ENCODE peak calls at places on chromosomes 4 and X, in six cellular contexts. R is CD4-positive, alpha-beta T cell; H is stomach; J is right atrium auricular region; K is esophagus squamous epithelium; D is B cell. I is an unnamed sample.

GRCh38 chrX:23742174-23742692 is 843 bp downstream of the ACOT9 start:
- DNase-seq in R (no peak), H (peak), J (peak), K (no peak), D (peak), I (peak)

GRCh38 chr4:1169691-1170096 is 2.7 kb downstream of the SPON2 start:
- DNase-seq in R (no peak), H (no peak), J (no peak), K (no peak), D (no peak), I (no peak)

GRCh38 chrX:73289039-73289438 is 74.4 kb upstream of the NAP1L2 start:
- DNase-seq in R (no peak), H (no peak), J (no peak), K (no peak), D (no peak), I (no peak)

GRCh38 chr4:10031663-10032590 is 10.6 kb upstream of the SLC2A9 start:
- DNase-seq in R (no peak), H (no peak), J (no peak), K (no peak), D (no peak), I (no peak)

GRCh38 chr4:60611762-60612496 is 588.2 kb upstream of the ADGRL3 start:
- DNase-seq in R (no peak), H (no peak), J (no peak), K (no peak), D (no peak), I (no peak)

GRCh38 chrX:24391362-24391761 is 30.9 kb downstream of the SUPT20HL1 start:
- DNase-seq in R (no peak), H (no peak), J (no peak), K (no peak), D (no peak), I (no peak)

GRCh38 chrX:111608724-111609123 is 72.2 kb upstream of the ALG13 start:
- DNase-seq in R (no peak), H (no peak), J (no peak), K (no peak), D (no peak), I (no peak)

GRCh38 chrX:54248309-54248708 is 65.3 kb upstream of the FAM120C start:
- DNase-seq in R (no peak), H (no peak), J (no peak), K (no peak), D (peak), I (peak)

DNA sequence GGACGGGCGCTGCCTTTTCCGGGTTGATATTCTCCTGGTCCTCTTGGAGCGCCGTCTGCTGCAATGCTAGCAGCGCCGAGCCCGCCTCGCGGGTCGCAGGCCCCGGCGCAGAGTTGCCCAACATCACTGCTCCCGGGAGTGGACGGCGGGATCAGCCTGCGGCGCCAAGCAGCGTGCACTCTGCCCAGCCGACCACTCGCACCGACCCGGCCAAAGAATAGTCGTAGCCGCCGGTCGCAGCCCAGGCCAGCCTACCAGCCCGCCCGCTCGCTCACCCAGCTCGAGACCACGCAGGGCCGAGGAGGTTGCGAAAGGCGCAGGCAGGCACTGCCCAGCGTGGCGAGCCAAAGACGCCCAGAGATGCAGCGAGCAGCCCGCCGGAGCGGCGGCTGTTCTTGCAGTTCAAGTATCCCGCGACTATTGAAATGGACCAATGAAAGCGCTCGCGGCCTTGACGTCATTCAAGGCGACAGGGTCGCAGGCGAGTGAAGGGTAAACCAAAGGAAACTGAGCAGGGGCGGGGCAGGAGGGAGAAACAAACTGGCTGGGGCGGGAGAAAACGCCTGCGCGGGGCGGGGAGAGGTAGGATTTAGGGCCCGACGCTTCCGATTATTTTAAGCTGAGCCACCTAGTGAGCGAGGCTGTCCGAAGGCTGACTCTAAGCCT is at the start of gene CCNA2:
- DNase-seq in R (peak), H (peak), J (peak), K (peak), D (peak), I (peak)
- TF ChIP-seq CTCF in R (no peak), H (no peak), J (no peak), K (no peak), D (no peak), I (no peak)

GRCh38 chr4:154640999-154641398 is 28.5 kb upstream of the FGG start:
- DNase-seq in R (no peak), H (no peak), J (no peak), K (no peak), D (no peak), I (no peak)

GRCh38 chr4:154643493-154643892 is 31.0 kb upstream of the FGG start:
- DNase-seq in R (no peak), H (no peak), J (no peak), K (no peak), D (no peak), I (no peak)

DNA sequence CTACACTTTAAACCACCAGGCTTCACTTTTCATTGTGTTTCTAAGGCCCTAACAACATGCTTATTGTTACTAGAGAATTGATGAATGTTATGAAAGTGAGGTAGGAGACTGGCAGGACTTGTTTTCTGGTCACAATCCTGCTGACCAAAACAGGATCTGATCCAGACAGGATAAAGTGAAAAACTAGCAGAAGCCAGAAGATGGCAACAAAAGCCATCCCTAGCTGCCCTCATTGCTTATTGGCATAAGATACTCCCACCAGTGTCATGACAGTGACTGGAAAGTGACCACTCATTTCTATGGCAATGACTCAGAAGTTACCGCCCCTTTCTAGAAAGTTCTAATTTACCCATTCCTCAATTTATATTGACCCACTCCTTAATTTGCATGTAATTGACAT is 29.9 kb upstream of the FGG start:
- DNase-seq in R (no peak), H (no peak), J (no peak), K (no peak), D (no peak), I (no peak)
- TF ChIP-seq CTCF in R (no peak), H (no peak), J (no peak), K (no peak), D (no peak), I (no peak)

DNA sequence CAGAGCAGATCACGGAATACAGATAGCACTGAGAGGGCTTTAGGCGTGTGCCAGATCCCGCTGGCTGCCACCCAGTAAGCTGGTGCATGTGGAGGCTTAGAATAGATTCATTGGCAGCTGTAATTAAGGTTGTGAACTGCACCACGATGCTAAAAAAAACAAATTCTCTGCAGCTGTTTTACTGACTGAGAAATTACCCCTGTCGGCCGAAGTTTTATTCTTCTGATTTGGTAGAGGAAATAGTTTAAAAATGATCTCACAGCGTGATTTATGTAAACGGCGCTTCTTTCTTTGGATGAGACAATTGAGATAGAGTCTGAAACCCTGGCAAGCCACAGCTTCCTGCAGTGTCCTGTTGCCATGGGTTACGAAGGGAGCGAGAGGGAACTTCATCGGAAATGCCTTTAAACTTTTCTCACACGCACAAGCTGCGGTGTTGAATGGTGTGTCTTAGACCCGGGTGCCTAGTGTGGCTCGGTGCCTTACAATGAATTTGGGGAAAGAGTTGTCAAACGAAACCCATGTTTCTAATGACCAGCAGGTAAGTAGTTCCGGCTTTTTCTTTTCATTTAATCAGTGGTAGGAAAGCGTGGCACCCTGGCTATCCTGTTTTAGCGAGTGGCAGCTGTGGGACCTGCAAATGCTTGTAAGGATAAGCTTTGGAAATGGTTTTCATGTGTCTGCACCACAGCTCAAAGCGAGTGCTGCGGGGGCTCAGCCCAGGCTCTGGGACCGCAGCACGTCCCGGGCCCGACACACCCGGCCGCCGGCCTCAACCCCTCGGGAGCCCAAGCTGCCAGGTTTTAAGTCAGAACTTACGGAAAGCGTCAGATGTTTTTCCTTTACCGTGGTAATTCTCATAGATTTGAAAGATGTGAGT is 71.7 kb upstream of the HGFAC start:
- DNase-seq in R (no peak), H (no peak), J (peak), K (no peak), D (no peak), I (no peak)
- TF ChIP-seq CTCF in R (no peak), H (no peak), J (no peak), K (no peak), D (no peak), I (no peak)

DNA sequence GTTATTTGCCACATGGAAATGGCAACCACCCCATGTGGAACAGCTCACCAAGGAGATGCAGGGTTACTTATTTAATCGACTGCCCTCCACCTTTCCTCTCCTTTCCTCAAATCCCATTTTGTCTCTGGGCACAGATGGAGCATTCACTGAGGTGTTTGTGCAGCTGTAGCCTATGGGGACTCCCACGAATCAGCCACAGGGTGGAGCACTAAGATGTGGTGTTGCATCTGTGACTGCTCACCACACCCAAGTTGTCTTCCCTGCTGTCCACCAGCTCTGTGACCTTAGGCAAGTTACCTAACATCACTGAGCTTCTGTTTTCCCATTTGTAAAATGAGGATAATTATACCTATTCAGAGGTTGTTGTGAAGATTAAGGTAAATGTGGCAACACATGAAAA is 252.4 kb upstream of the CPEB2 start:
- DNase-seq in R (no peak), H (peak), J (no peak), K (no peak), D (no peak), I (peak)
- TF ChIP-seq CTCF in R (peak), H (peak), J (peak), K (peak), D (no peak), I (peak)

DNA sequence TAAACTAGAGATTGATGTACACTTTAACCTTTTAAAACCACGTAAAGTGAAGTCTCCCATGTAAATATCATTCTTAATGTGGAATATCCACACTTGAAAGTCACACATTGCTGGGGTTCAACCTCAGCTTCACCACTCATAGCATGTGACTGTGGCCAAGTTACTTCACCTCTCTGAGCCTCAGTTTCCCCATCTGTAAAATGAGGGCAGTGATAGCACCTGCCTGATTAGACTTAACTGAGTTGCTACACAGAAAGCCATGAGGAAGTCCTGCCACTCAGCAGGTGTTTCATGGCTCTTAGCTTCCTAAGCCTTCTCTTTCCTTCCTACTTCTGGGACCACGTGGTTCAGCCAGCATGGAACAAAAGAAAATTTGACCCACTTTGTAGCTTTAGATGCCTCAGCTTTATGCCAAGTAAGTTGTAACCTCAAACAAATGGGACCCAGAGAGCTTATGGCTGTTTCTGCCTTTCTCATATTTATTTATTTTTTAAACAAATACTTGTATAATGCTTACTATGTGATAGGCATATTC is 277.3 kb upstream of the KLF3 start:
- DNase-seq in R (no peak), H (no peak), J (no peak), K (no peak), D (no peak), I (no peak)
- TF ChIP-seq CTCF in R (no peak), H (no peak), J (no peak), K (no peak), D (no peak), I (no peak)

GRCh38 chr4:26319467-26320158 is 1.2 kb upstream of the RBPJ start:
- DNase-seq in R (peak), H (peak), J (peak), K (peak), D (peak), I (peak)
- TF ChIP-seq CTCF in R (no peak), H (no peak), J (no peak), K (no peak), D (no peak), I (peak)